ENCODE peak calls at places on chromosomes 1 and 21, in four cellular contexts. One of them, this sample, is unnamed.

GRCh38 chr21:33070921-33071877 is 1.3 kb downstream of the OLIG1 start:
- DNase-seq in K562: no peak
- DNase-seq in HepG2: no peak
- DNase-seq in GM12878: no peak
- DNase-seq in this sample: no peak

GRCh38 chr1:157751283-157751682 is 25.6 kb downstream of the FCRL2 start:
- DNase-seq in HepG2: no peak
- DNase-seq in K562: no peak
- DNase-seq in GM12878: no peak
- DNase-seq in this sample: no peak

GRCh38 chr1:156436319-156437043 is 64.1 kb downstream of the MEF2D start:
- DNase-seq in HepG2: no peak
- DNase-seq in GM12878: no peak
- DNase-seq in K562: no peak
- DNase-seq in this sample: no peak

GRCh38 chr1:30697571-30697970 is 25.8 kb downstream of the MATN1 start:
- DNase-seq in HepG2: no peak
- DNase-seq in K562: no peak
- DNase-seq in GM12878: no peak
- DNase-seq in this sample: no peak

GRCh38 chr1:152926091-152926490 is 17.7 kb downstream of the IVL start:
- DNase-seq in K562: no peak
- DNase-seq in HepG2: peak
- DNase-seq in GM12878: no peak
- DNase-seq in this sample: no peak

GRCh38 chr1:97581614-97582051 is 339.2 kb downstream of the DPYD start:
- DNase-seq in K562: no peak
- DNase-seq in HepG2: no peak
- DNase-seq in GM12878: no peak
- DNase-seq in this sample: no peak

GRCh38 chr1:15154480-15155036 is 1.0 kb downstream of the TMEM51 start:
- DNase-seq in HepG2: no peak
- DNase-seq in K562: no peak
- DNase-seq in GM12878: no peak
- DNase-seq in this sample: peak

GRCh38 chr1:45621501-45621836 is 2.4 kb downstream of the CCDC17 start:
- DNase-seq in HepG2: no peak
- DNase-seq in GM12878: no peak
- DNase-seq in K562: peak
- DNase-seq in this sample: no peak

GRCh38 chr1:232364654-232365382 is 265.1 kb downstream of the SIPA1L2 start:
- DNase-seq in GM12878: no peak
- DNase-seq in K562: no peak
- DNase-seq in HepG2: no peak
- DNase-seq in this sample: no peak

GRCh38 chr1:77533660-77534295 is 148.7 kb downstream of the ZZZ3 start:
- DNase-seq in K562: peak
- DNase-seq in HepG2: peak
- DNase-seq in GM12878: no peak
- DNase-seq in this sample: peak

GRCh38 chr1:26181586-26182371 is 4.5 kb downstream of the CNKSR1 start:
- DNase-seq in GM12878: no peak
- DNase-seq in K562: no peak
- DNase-seq in HepG2: no peak
- DNase-seq in this sample: no peak

GRCh38 chr1:246126580-246126979 is 380.5 kb downstream of the SMYD3 start:
- DNase-seq in GM12878: no peak
- DNase-seq in K562: no peak
- DNase-seq in HepG2: no peak
- DNase-seq in this sample: no peak
- TF ChIP-seq FOXK2 in GM12878: no peak
- TF ChIP-seq FOXK2 in K562: no peak
- TF ChIP-seq FOXK2 in HepG2: no peak
- TF ChIP-seq FOXK2 in this sample: no peak

DNA sequence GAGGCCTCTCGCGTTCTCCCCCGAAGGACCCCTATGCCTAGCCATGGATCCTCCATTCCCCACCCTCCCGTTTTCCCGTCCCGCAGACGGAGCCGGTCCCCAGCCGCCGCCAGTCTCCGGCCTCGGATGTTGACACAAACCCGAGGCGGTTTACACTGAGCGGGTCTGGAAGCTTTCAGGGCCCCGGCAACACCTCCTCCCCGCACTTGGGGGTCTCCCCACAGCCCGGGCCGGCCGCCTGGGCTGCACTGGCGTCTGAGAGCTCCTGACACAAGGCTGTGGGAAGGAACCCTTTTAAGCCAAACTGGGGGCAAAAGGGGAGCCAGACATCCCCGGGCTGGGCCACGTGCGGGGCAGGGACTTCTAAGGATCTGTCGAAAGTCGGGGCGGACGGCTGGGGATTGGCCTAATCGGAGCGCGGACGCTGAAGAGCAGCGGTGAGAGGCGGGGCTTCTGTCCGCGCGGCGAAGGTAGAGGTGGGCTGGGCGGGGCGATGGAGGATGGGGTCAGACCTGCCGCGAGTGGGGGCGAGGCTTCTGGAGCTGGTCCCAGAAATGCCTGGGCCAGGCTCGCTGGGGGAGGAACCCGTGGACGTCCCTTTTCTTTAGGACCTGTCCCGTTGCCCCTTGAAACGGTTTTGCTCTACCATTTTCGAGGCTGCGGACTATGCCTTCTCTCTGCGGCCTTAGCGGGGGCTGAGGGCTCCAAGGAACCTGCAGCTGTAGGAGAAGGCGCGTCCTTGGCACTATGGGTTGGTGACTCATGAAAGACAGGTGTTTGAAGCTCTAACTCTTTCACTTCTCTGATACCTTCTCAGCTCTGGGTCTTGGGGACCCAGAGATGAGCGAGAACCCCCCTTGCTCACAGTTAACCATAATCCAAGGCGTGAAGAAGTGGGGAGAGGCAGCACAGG is 1.2 kb upstream of the HPCAL4 start:
- DNase-seq in HepG2: no peak
- DNase-seq in K562: no peak
- DNase-seq in GM12878: no peak
- DNase-seq in this sample: no peak
- TF ChIP-seq FOXM1 in HepG2: no peak
- TF ChIP-seq FOXM1 in K562: no peak
- TF ChIP-seq FOXM1 in GM12878: no peak
- TF ChIP-seq FOXM1 in this sample: no peak

DNA sequence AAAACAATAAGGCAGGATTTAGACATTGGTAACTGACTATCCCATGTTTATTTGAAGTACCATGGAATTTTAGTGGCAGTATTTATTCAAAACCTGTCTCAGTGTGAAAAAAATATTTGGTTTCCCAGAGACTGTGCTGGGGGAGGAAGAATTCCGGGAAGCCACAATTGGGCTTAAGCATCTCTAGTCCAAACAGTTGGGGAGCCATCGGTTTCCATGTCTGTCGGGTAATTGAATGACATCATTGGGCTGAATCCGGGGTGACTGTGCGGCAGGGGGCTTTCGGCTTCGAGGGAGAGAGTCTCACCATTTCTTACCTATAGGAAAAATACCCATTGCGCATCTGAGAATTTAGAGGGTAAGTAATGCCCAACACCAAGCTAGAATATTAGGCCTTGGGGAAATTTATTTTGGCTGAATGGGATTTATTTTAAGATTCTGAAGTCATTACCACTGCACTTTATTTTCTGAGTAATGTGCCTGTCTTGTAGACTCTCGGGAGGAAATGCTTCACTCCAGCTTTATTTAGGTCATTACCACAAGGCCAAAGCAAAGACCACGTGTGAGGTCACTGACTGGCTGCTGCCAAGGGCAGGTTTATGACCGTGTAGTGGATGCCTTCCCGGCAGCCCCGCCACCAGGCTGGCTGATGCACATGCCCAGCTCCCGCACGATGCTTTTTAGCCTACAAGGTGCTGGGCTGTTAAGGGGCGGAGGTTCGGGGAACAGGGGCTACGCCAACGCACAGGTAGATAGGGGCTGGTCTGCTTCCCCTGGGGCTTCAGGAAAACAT is 23.1 kb upstream of the UMODL1 start:
- DNase-seq in K562: no peak
- DNase-seq in HepG2: no peak
- DNase-seq in GM12878: no peak
- DNase-seq in this sample: no peak
- TF ChIP-seq FOXK2 in K562: no peak
- TF ChIP-seq FOXK2 in HepG2: no peak
- TF ChIP-seq FOXK2 in GM12878: no peak
- TF ChIP-seq FOXK2 in this sample: no peak

DNA sequence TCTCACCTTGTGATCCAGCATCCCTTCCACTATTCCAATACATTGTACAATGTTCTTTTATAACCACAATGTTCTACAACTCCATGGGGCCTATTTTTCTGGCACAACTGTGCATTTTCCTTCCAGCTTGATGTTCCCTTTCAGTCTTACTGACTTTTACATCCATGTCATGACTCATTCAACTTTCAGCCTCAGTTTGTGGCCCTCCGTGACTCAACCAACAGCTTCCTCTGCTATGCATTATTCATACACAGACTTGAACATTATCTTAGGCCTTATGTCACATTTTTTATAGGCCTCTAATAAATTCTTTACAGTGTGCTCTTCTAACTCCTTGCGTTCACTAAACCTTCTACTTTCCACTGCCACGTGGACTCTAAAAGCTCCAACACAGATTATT is 119.4 kb upstream of the PRMT6 start:
- DNase-seq in GM12878: no peak
- DNase-seq in K562: no peak
- DNase-seq in HepG2: no peak
- DNase-seq in this sample: no peak
- TF ChIP-seq FOXM1 in GM12878: no peak
- TF ChIP-seq FOXM1 in K562: no peak
- TF ChIP-seq FOXM1 in HepG2: no peak
- TF ChIP-seq FOXM1 in this sample: no peak

GRCh38 chr1:61451214-61451968 is 273.6 kb downstream of the TM2D1 start:
- DNase-seq in K562: no peak
- DNase-seq in HepG2: no peak
- DNase-seq in GM12878: no peak
- DNase-seq in this sample: no peak

GRCh38 chr1:61455400-61455799 is 269.5 kb downstream of the TM2D1 start:
- DNase-seq in K562: no peak
- DNase-seq in HepG2: no peak
- DNase-seq in GM12878: no peak
- DNase-seq in this sample: no peak

GRCh38 chr1:61453111-61453961 is 271.6 kb downstream of the TM2D1 start:
- DNase-seq in GM12878: peak
- DNase-seq in HepG2: peak
- DNase-seq in K562: peak
- DNase-seq in this sample: peak

GRCh38 chr1:61450454-61451213 is 274.3 kb downstream of the TM2D1 start:
- DNase-seq in GM12878: no peak
- DNase-seq in K562: no peak
- DNase-seq in HepG2: peak
- DNase-seq in this sample: no peak

GRCh38 chr1:61452354-61452990 is 272.5 kb downstream of the TM2D1 start:
- DNase-seq in K562: no peak
- DNase-seq in GM12878: no peak
- DNase-seq in HepG2: no peak
- DNase-seq in this sample: no peak
- TF ChIP-seq FOXK2 in K562: no peak
- TF ChIP-seq FOXK2 in GM12878: no peak
- TF ChIP-seq FOXK2 in HepG2: no peak
- TF ChIP-seq FOXK2 in this sample: no peak

DNA sequence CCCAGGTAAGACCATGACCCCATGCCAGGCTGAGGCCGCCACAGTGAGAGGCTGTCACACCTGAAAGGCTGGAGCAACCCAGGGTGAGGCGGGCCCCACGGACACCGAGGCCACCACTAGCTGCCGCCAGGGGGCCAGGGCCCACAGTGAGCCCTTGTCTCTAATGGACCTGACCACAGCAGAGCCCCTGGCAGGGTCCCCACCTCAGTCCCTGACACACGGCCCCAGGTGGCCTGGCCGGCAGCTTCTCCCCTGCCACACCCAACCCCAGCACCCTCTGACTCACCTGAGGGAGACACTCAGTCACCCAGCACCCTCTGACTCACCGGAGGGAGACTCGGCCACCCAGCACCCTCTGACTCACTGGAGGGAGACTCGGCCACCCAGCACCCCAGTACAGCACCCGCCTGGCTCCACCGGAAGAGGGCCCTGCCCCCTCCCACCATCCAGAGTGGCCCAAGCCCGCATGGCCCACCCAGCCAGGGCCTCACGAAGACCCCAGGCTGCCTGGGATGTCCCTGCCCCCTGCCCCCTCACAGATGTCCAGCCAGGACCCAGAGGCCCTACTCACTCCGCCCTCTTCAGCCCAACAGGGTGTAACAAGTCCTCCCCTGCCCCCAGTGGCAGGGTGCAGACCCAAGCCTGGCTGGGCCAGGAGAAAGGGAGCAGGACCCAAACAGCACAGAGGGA is 4.4 kb downstream of the DVL1 start:
- DNase-seq in HepG2: no peak
- DNase-seq in K562: peak
- DNase-seq in GM12878: no peak
- DNase-seq in this sample: peak
- TF ChIP-seq FOXM1 in HepG2: no peak
- TF ChIP-seq FOXM1 in K562: no peak
- TF ChIP-seq FOXM1 in GM12878: no peak
- TF ChIP-seq FOXM1 in this sample: no peak

DNA sequence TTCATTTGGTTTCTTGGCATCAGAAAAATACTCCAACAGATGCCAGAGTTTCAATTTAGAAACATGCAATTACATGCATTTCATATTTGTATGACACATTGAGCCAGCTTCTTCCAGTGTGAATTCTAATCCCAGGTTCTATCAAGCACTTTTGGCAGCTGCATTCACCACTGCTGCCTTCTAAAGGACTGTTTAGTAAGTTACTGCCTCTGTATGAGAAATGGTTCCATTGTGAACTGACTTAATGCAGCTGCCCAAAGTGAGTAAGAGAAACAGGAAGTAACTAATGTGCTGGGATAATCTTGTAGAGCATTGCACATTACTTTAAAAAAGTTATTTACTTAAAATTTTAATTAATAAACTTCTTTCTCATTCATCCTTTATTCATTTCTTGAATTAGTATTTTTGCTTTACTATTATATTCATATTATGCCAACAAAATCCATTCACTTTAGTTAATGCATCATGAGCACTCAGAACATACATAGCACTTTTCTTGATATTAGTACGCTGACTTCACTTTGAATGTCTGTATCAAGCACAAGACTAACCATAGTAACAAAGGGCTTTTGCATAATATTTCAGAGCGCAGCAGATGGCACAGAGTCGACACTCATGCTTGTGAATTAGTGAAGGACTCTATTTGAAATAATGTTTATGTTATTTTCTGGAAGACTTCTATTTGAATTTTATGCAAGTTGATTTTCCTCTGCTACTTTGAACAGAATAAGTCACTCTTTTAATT is 9.9 kb downstream of the RGS18 start:
- DNase-seq in K562: no peak
- DNase-seq in HepG2: no peak
- DNase-seq in GM12878: no peak
- DNase-seq in this sample: no peak
- TF ChIP-seq FOXK2 in K562: no peak
- TF ChIP-seq FOXK2 in HepG2: no peak
- TF ChIP-seq FOXK2 in GM12878: no peak
- TF ChIP-seq FOXK2 in this sample: no peak

GRCh38 chr1:105087496-105087895 is 1337.8 kb downstream of the AMY1C start:
- DNase-seq in HepG2: no peak
- DNase-seq in GM12878: no peak
- DNase-seq in K562: no peak
- DNase-seq in this sample: no peak
- TF ChIP-seq FOXM1 in HepG2: no peak
- TF ChIP-seq FOXM1 in GM12878: no peak
- TF ChIP-seq FOXM1 in K562: no peak
- TF ChIP-seq FOXM1 in this sample: no peak